ENCODE peak calls at places on chromosomes 5 and 9, in five cellular contexts. U is AG10803, Z is BJ, T is left ventricle myocardium inferior, P is dorsolateral prefrontal cortex. M is an unnamed sample.
A peak's percentile ranks its signal among the peaks of the same experiment; 100 is the strongest.

GRCh38 chr5:134246771-134247329 is 21.0 kb upstream of the PPP2CA start:
- DNase-seq in U (no peak), Z (no peak), T (peak; percentile 57), P (no peak), M (peak; percentile 83)

GRCh38 chr5:87383216-87383615 is 29.5 kb downstream of the CCNH start:
- DNase-seq in U (peak; percentile 40), Z (peak; percentile 38), T (no peak), P (no peak), M (no peak)

GRCh38 chr5:26582350-26583040 is 455.9 kb downstream of the CDH9 start:
- DNase-seq in U (no peak), Z (no peak), T (no peak), P (no peak), M (peak; percentile 24)

GRCh38 chr9:121483049-121483448 is 16.6 kb downstream of the GGTA1 start:
- DNase-seq in U (no peak), Z (no peak), T (no peak), P (peak; percentile 14), M (no peak)

GRCh38 chr9:96246267-96246671 is 55.7 kb downstream of the HSD17B3 start:
- DNase-seq in U (no peak), Z (no peak), T (no peak), P (no peak), M (no peak)

GRCh38 chr5:10633271-10634049 is 69.6 kb downstream of the ANKRD33B start:
- DNase-seq in U (no peak), Z (no peak), T (no peak), P (no peak), M (no peak)

GRCh38 chr9:134165357-134166315 is 1.3 kb upstream of the RNU6ATAC start:
- DNase-seq in U (peak; percentile 36), Z (no peak), T (no peak), P (no peak), M (peak; percentile 44)

GRCh38 chr9:69822091-69822750 is 1.6 kb downstream of the CFAP95 start:
- DNase-seq in U (peak; percentile 30), Z (no peak), T (no peak), P (no peak), M (peak; percentile 32)

GRCh38 chr5:165227515-165227914 is 1722.1 kb downstream of the MAT2B start:
- DNase-seq in U (no peak), Z (no peak), T (no peak), P (no peak), M (peak; percentile 39)
- TF ChIP-seq CTCF in U (no peak), Z (no peak), T (no peak), P (no peak), M (peak; percentile 41)

GRCh38 chr9:22008662-22009562 is at the start of gene CDKN2B:
- DNase-seq in U (peak; percentile 96), Z (peak; percentile 87), T (peak; percentile 95), P (peak; percentile 87), M (peak; percentile 96)

GRCh38 chr9:22009563-22009867 is 410 bp upstream of the CDKN2B start:
- DNase-seq in U (no peak), Z (no peak), T (no peak), P (no peak), M (no peak)

GRCh38 chr9:22005083-22005699 is 3.9 kb downstream of the CDKN2B start:
- DNase-seq in U (no peak), Z (no peak), T (no peak), P (no peak), M (no peak)

GRCh38 chr9:22002038-22002437 is 7.1 kb downstream of the CDKN2B start:
- DNase-seq in U (no peak), Z (no peak), T (no peak), P (no peak), M (no peak)

DNA sequence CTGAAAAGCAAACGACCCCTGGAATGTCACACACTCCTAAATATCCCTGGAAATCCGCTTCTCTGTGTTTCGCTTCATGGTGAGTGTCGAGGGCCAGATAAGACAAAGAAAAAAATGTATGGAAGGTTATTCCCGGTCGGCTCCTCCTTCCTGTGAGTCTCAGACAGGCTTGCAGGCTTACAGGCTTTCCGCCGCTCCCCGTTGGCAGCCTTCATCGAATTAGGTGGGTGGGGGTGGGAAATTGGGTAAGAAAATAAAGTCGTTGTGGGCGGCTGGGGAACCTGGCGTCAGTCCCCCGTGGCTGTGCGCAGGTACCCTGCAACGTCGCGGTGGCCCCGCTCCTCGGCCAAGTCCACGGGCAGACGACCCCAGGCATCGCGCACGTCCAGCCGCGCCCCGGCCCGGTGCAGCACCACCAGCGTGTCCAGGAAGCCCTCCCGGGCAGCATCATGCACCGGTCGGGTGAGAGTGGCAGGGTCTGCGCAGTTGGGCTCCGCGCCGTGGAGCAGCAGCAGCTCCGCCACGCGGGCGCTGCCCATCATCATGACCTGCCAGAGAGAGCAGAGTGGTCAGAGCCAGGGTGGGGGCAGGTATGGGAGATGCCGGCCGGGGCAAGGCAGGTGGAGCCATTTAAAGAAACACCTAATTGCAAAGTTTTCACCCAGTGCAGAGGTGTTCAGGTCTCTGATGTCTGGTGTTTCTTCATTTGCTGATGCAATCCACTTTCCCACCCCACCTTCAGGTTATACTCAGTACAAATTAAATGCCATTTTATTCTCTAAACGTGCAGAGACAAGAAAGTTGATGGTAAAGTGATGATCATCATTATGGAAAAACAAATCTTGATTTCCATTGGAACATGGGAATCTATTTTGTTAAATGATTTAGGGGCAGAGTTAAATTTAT is 3.2 kb downstream of the CDKN2B start:
- DNase-seq in U (no peak), Z (no peak), T (no peak), P (no peak), M (peak; percentile 69)
- H3K4me3 ChIP-seq in U (peak overlapping the region; percentile 36), Z (peak overlapping the region; percentile 41), T (no peak overlapping the region), P (no peak overlapping the region), M (peak overlapping the region; percentile 92)

GRCh38 chr5:53479656-53480473 is 564 bp upstream of the FST start:
- DNase-seq in U (peak; percentile 85), Z (no peak), T (peak; percentile 71), P (no peak), M (peak; percentile 74)

GRCh38 chr5:53481354-53481886 is 991 bp downstream of the FST start:
- DNase-seq in U (peak; percentile 59), Z (no peak), T (no peak), P (no peak), M (no peak)

GRCh38 chr5:53480474-53481353 is at the start of gene FST:
- DNase-seq in U (no peak), Z (no peak), T (peak; percentile 24), P (no peak), M (no peak)

GRCh38 chr5:53482717-53483638 is 2.5 kb downstream of the FST start:
- DNase-seq in U (peak; percentile 40), Z (no peak), T (peak; percentile 29), P (no peak), M (peak; percentile 60)

GRCh38 chr5:53481887-53482716 is 1.7 kb downstream of the FST start:
- DNase-seq in U (peak; percentile 85), Z (no peak), T (peak; percentile 76), P (peak; percentile 14), M (peak; percentile 88)
- TF ChIP-seq CTCF in U (peak; percentile 34), Z (peak; percentile 37), T (peak; percentile 56), P (no peak), M (no peak)

GRCh38 chr5:56853710-56854109 is 38.4 kb downstream of the MAP3K1 start:
- DNase-seq in U (no peak), Z (no peak), T (no peak), P (no peak), M (no peak)

GRCh38 chr5:56854920-56855319 is 39.6 kb downstream of the MAP3K1 start:
- DNase-seq in U (no peak), Z (no peak), T (no peak), P (no peak), M (no peak)

GRCh38 chr5:56850423-56850822 is 35.1 kb downstream of the MAP3K1 start:
- DNase-seq in U (no peak), Z (no peak), T (no peak), P (no peak), M (no peak)

GRCh38 chr5:56851258-56851941 is 36.1 kb downstream of the MAP3K1 start:
- DNase-seq in U (no peak), Z (no peak), T (no peak), P (no peak), M (no peak)

GRCh38 chr5:56852228-56853000 is 37.1 kb downstream of the MAP3K1 start:
- DNase-seq in U (peak; percentile 20), Z (peak; percentile 9), T (no peak), P (no peak), M (no peak)
- H3K4me3 ChIP-seq in U (no peak overlapping the region), Z (no peak overlapping the region), T (no peak overlapping the region), P (no peak overlapping the region), M (no peak overlapping the region)

DNA sequence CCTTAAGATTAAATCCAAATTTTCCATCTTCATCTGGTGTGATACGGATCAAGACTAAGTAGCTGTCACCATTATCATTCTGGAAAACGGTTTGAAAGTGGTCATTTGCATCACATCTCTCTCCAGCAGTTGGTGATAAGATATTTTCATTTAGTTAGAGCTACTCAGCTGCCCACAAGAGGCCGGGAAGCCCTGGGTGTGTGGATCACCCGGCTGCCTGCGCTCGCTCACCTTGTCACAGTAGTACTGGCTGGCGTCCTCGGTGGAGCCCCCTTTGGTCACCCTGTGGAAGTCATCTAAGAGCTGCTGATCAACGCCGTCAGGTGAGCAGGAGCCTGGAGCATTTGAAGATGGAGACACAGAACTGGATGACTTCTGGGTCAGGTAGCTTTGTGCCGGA is 88.1 kb downstream of the PTPN3 start:
- DNase-seq in U (no peak), Z (no peak), T (no peak), P (no peak), M (no peak)
- TF ChIP-seq CTCF in U (no peak), Z (no peak), T (no peak), P (no peak), M (peak; percentile 10)

DNA sequence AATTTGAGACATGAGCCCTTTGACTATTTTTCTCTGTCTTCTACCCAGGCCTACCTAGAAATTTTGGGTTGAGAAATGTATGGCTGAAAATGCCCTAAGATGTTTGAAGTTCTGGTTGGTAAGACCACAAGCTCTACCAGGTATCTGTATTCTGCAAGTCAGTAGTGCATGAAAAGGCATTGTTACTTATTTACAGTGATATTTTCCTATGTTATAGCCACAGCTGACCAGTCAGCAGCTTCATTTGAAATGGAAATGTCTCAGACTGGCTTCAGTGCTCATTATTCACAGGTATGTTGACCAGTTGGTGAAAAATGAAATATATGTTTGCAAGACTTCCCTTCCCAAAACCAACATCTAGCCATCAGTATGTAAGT is 91.9 kb upstream of the ITGA2 start:
- DNase-seq in U (no peak), Z (no peak), T (no peak), P (no peak), M (no peak)
- H3K4me3 ChIP-seq in U (no peak overlapping the region), Z (no peak overlapping the region), T (no peak overlapping the region), P (no peak overlapping the region), M (no peak overlapping the region)

GRCh38 chr9:38257626-38258215 is 134.8 kb upstream of the ALDH1B1 start:
- DNase-seq in U (no peak), Z (no peak), T (no peak), P (no peak), M (no peak)

GRCh38 chr9:38259519-38260218 is 132.8 kb upstream of the ALDH1B1 start:
- DNase-seq in U (no peak), Z (no peak), T (no peak), P (no peak), M (no peak)

GRCh38 chr9:38263534-38263933 is 129.0 kb upstream of the ALDH1B1 start:
- DNase-seq in U (peak; percentile 34), Z (no peak), T (no peak), P (no peak), M (peak; percentile 65)
- TF ChIP-seq CTCF in U (peak; percentile 45), Z (peak; percentile 34), T (peak; percentile 16), P (no peak), M (peak; percentile 55)

M was measured in epithelial cell of esophagus.